ENCODE peak calls at places on chromosomes 6 and 20, in five cellular contexts. H is left ventricle myocardium inferior; T is pancreas; L is activated naive CD4-positive, alpha-beta T cell treated with anti-CD3 and anti-CD28 coated beads, Interleukin-2, amount 10 ng/mL, durations not matched to agents 7 days and 5 days; P is stimulated activated CD4-positive, alpha-beta T cell treated with anti-CD3 and anti-CD28 coated beads, Interleukin-15, amount 100 ng/mL, for 24 hours. O is an unnamed sample.
A peak's percentile ranks its signal among the peaks of the same experiment; 100 is the strongest.

GRCh38 chr6:169224185-169224695 is 29.4 kb downstream of the THBS2 start:
- DNase-seq in L (no peak), H (no peak), P (no peak), T (no peak), O (no peak)

GRCh38 chr6:78398292-78398691 is 469.1 kb upstream of the IRAK1BP1 start:
- DNase-seq in P (no peak), H (no peak), T (no peak), L (no peak), O (no peak)

GRCh38 chr6:87572860-87573259 is 16.9 kb downstream of the RARS2 start:
- DNase-seq in T (no peak), H (no peak), P (no peak), L (no peak), O (no peak)

GRCh38 chr6:84422380-84422968 is 195.0 kb upstream of the CEP162 start:
- DNase-seq in L (peak; percentile 20), P (peak; percentile 17), T (peak; percentile 18), H (peak; percentile 46), O (peak; percentile 84)

GRCh38 chr6:22442826-22443225 is 126.5 kb upstream of the HDGFL1 start:
- DNase-seq in T (no peak), H (no peak), L (no peak), P (no peak), O (no peak)

GRCh38 chr6:121210943-121211342 is 123.3 kb downstream of the TBC1D32 start:
- DNase-seq in H (no peak), L (no peak), T (no peak), P (no peak), O (no peak)

GRCh38 chr6:100470721-100471120 is 6.0 kb upstream of the SIM1 start:
- DNase-seq in H (no peak), L (no peak), T (no peak), P (no peak), O (no peak)

GRCh38 chr6:26234421-26235239 is 130.4 kb upstream of the BTN3A2 start:
- DNase-seq in P (peak; percentile 75), T (peak; percentile 30), L (peak; percentile 82), H (no peak), O (peak; percentile 66)

GRCh38 chr20:22795897-22796296 is 211.5 kb upstream of the FOXA2 start:
- DNase-seq in T (peak; percentile 47), L (no peak), P (no peak), H (peak; percentile 37), O (peak; percentile 80)

GRCh38 chr6:121436966-121437756 is 1.7 kb downstream of the GJA1 start:
- DNase-seq in L (peak; percentile 28), T (peak; percentile 33), P (peak; percentile 36), H (peak; percentile 46), O (peak; percentile 74)

GRCh38 chr6:139567095-139567494 is 192.6 kb upstream of the CITED2 start:
- DNase-seq in L (no peak), P (no peak), T (no peak), H (no peak), O (no peak)

GRCh38 chr6:17289491-17290106 is 8.4 kb downstream of the RBM24 start:
- DNase-seq in P (no peak), T (no peak), L (no peak), H (peak; percentile 78), O (peak; percentile 95)

O was measured in tibial artery.